ENCODE peak calls at places on chromosomes 1 and 21, in six cellular contexts. J, S, O, R, Y and D are unnamed samples. For H3K9me3, the result is how much of the 10 kb centered on the place peaks cover.

GRCh38 chr1:114097109-114097508 is 56.6 kb downstream of the SYT6 start:
- DNase-seq in J (no peak), S (no peak), O (peak), R (no peak), Y (no peak), D (no peak)

GRCh38 chr1:39652534-39652933 is 13.1 kb upstream of the HEYL start:
- DNase-seq in J (no peak), S (no peak), O (no peak), R (no peak), Y (no peak), D (no peak)

GRCh38 chr1:121558514-121558913 is 373.7 kb downstream of the SRGAP2C start:
- DNase-seq in J (no peak), S (no peak), O (no peak), R (no peak), Y (no peak), D (no peak)

GRCh38 chr1:156744786-156745419 is 4.0 kb upstream of the MRPL24 start:
- DNase-seq in J (no peak), S (no peak), O (no peak), R (no peak), Y (no peak), D (no peak)

GRCh38 chr1:224726783-224727182 is 110.7 kb downstream of the CNIH3 start:
- DNase-seq in J (no peak), S (no peak), O (peak), R (no peak), Y (no peak), D (no peak)

GRCh38 chr1:84855168-84855567 is 37.8 kb downstream of the LPAR3 start:
- DNase-seq in J (no peak), S (no peak), O (no peak), R (no peak), Y (no peak), D (no peak)

GRCh38 chr1:57424231-57425027 is 569 bp upstream of the DAB1 start:
- DNase-seq in J (peak), S (peak), O (no peak), R (no peak), Y (no peak), D (no peak)

GRCh38 chr1:19644761-19645543 is 841 bp downstream of the NBL1 start:
- DNase-seq in J (peak), S (no peak), O (no peak), R (no peak), Y (peak), D (no peak)

GRCh38 chr1:9737057-9737456 is 85.5 kb downstream of the PIK3CD start:
- DNase-seq in J (no peak), S (no peak), O (no peak), R (no peak), Y (no peak), D (no peak)

GRCh38 chr1:244289976-244290375 is 161.7 kb downstream of the ADSS2 start:
- DNase-seq in J (no peak), S (no peak), O (no peak), R (no peak), Y (no peak), D (no peak)

GRCh38 chr21:45306832-45307571 is 19.3 kb upstream of the POFUT2 start:
- DNase-seq in J (no peak), S (peak), O (peak), R (no peak), Y (peak), D (peak)
- H3K4me3 ChIP-seq in J (no peak), S (no peak), O (no peak), R (no peak), Y (no peak), D (peak)

DNA sequence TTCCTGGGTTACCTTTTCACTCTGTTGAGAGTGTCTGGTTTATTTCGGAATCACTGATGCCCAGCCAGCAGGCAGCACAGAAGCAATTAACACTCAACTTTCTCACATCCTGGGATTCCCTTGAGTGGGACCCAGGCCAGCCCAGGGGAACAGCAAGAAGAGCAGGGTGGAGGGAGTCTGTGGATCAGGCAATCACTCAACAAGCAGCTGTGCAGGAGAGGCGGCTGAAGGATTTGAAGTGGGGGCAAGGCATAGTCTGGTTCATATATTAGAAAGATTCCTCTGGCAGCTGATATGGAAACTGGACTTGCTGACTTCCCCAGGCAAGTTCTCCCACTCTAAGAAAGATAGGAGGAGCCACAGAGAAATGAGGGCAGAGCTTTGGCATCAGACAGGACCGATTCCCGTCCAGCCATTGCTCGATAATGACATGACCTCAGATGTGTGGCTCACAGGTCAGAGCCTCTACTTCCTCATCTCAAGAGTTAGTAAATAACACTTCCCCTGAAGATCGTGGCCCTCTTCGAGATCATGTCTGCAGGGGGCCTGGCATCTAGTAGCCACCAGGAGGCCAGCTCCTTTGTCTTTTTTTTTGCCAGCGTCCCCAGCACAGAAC is 12.4 kb downstream of the EPHA8 start:
- DNase-seq in J (no peak), S (no peak), O (no peak), R (no peak), Y (no peak), D (no peak)
- H3K9me3 ChIP-seq in J (under half), S (under half), O (under half), R (under half), Y (under half), D (under half)

GRCh38 chr1:93846929-93847810 is 31.8 kb downstream of the DNTTIP2 start:
- DNase-seq in J (peak), S (peak), O (peak), R (peak), Y (peak), D (peak)
- TF ChIP-seq POLR2A in J (peak), S (peak), O (peak), R (peak), Y (peak), D (peak)

GRCh38 chr1:212162635-212163034 is 122.6 kb upstream of the PPP2R5A start:
- DNase-seq in J (peak), S (peak), O (peak), R (no peak), Y (no peak), D (peak)

GRCh38 chr1:212164095-212164872 is 120.9 kb upstream of the PPP2R5A start:
- DNase-seq in J (no peak), S (no peak), O (no peak), R (no peak), Y (no peak), D (no peak)

GRCh38 chr1:212157252-212157651 is 121.7 kb downstream of the DTL start:
- DNase-seq in J (no peak), S (no peak), O (peak), R (no peak), Y (no peak), D (no peak)

GRCh38 chr1:212158912-212159796 is 123.6 kb downstream of the DTL start:
- DNase-seq in J (no peak), S (no peak), O (no peak), R (no peak), Y (no peak), D (no peak)

GRCh38 chr1:212161231-212161781 is 123.9 kb upstream of the PPP2R5A start:
- DNase-seq in J (no peak), S (no peak), O (peak), R (no peak), Y (no peak), D (peak)
- H3K4me3 ChIP-seq in J (no peak), S (no peak), O (no peak), R (no peak), Y (no peak), D (no peak)

DNA sequence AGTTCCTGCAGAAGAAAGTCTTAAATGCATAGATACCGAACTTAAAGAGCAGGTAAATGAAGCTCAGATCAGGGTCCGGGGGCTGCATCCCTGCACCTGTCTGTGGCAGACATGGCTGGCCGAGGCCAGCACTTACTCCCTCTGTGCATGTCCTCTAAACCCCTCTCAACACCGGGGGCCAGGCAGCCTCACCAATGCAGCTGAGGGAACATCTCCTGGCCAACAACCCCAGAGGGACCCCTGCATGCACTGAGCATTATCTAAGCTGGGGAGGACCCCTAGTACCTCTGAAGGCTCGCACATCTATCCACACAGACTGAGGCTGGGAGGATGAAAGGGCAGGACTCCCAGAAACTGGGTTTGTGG is 18.4 kb downstream of the TTC34 start:
- DNase-seq in J (no peak), S (peak), O (no peak), R (no peak), Y (no peak), D (no peak)
- H3K9me3 ChIP-seq in J (under half), S (under half), O (under half), R (under half), Y (under half), D (under half)